ENCODE peak calls at places on chromosomes 11 and 22, in six cellular contexts. W is right lobe of liver, Y is A549, O is transverse colon, Z is ovary, E is IMR-90. D is an unnamed sample.

GRCh38 chr11:118820412-118821357 is 29.7 kb upstream of the DDX6 start:
- DNase-seq in E (no peak), Y (no peak), Z (no peak), W (peak), O (peak), D (no peak)

GRCh38 chr22:47944941-47945340 is 1182.5 kb downstream of the TBC1D22A start:
- DNase-seq in O (no peak), E (no peak), W (no peak), Y (no peak), Z (no peak), D (no peak)

GRCh38 chr11:126514061-126514713 is 158.7 kb downstream of the ST3GAL4 start:
- DNase-seq in Z (no peak), W (no peak), Y (no peak), O (no peak), E (no peak), D (no peak)

GRCh38 chr22:23693979-23694680 is 3.3 kb downstream of the RGL4 start:
- DNase-seq in Z (no peak), E (no peak), W (no peak), Y (no peak), O (no peak), D (no peak)

GRCh38 chr22:32649515-32650200 is 151.8 kb upstream of the TIMP3 start:
- DNase-seq in Y (no peak), O (peak), Z (no peak), W (no peak), E (peak), D (peak)

GRCh38 chr11:44096360-44097188 is 1.1 kb downstream of the EXT2 start:
- DNase-seq in Y (peak), E (peak), O (no peak), W (no peak), Z (no peak), D (no peak)

GRCh38 chr11:113553905-113554304 is 78.7 kb upstream of the DRD2 start:
- DNase-seq in Y (no peak), E (no peak), Z (no peak), O (no peak), W (no peak), D (peak)

GRCh38 chr11:116725434-116726221 is 47.2 kb downstream of the BUD13 start:
- DNase-seq in Y (no peak), O (no peak), W (peak), Z (no peak), E (peak), D (no peak)

GRCh38 chr22:44448271-44448780 is 49.7 kb downstream of the RTL6 start:
- DNase-seq in W (no peak), E (peak), O (peak), Z (peak), Y (peak), D (no peak)

GRCh38 chr22:49996532-49997220 is 15.9 kb downstream of the IL17REL start:
- DNase-seq in Z (peak), W (no peak), O (peak), Y (no peak), E (no peak), D (no peak)

GRCh38 chr11:62295504-62295903 is 3.4 kb downstream of the SCGB1D4 start:
- DNase-seq in Y (no peak), O (no peak), Z (no peak), W (no peak), E (peak), D (peak)

GRCh38 chr11:64619811-64620285 is 28.8 kb downstream of the SLC22A12 start:
- DNase-seq in E (peak), W (peak), Y (no peak), O (peak), Z (peak), D (peak)

GRCh38 chr11:73359930-73360742 is 16.1 kb upstream of the RELT start:
- DNase-seq in W (no peak), Y (peak), Z (no peak), O (no peak), E (peak), D (peak)

GRCh38 chr11:61811831-61812230 is 5.0 kb downstream of the FADS1 start:
- DNase-seq in Y (no peak), W (no peak), Z (no peak), O (no peak), E (no peak), D (no peak)

GRCh38 chr11:122663764-122664163 is 8.2 kb downstream of the UBASH3B start:
- DNase-seq in W (no peak), O (no peak), Y (no peak), Z (no peak), E (no peak), D (peak)

GRCh38 chr11:13238879-13239514 is 38.6 kb upstream of the BMAL1 start:
- DNase-seq in Y (peak), O (peak), W (peak), E (peak), Z (no peak), D (peak)

GRCh38 chr11:75667268-75667830 is 1.5 kb downstream of the MAP6 start:
- DNase-seq in W (peak), Y (peak), Z (peak), O (peak), E (no peak), D (peak)

GRCh38 chr11:75541301-75541929 is 15.7 kb upstream of the GDPD5 start:
- DNase-seq in W (no peak), E (no peak), O (no peak), Z (no peak), Y (no peak), D (no peak)

GRCh38 chr11:280762-281485 is 2.7 kb downstream of the NLRP6 start:
- DNase-seq in E (no peak), O (no peak), Z (no peak), Y (no peak), W (peak), D (no peak)

GRCh38 chr11:118068206-118068944 is 8.5 kb upstream of the TMPRSS4 start:
- DNase-seq in O (no peak), Z (no peak), E (no peak), W (no peak), Y (no peak), D (peak)

GRCh38 chr11:64322925-64323260 is 5.0 kb downstream of the PRDX5 start:
- DNase-seq in O (no peak), E (no peak), W (no peak), Y (no peak), Z (no peak), D (no peak)

GRCh38 chr22:31561970-31562369 is 65.6 kb downstream of the SFI1 start:
- DNase-seq in Y (no peak), W (no peak), O (no peak), Z (no peak), E (no peak), D (no peak)

GRCh38 chr22:43566021-43566420 is 154.2 kb downstream of the MPPED1 start:
- DNase-seq in O (no peak), Z (no peak), W (peak), Y (no peak), E (no peak), D (no peak)

GRCh38 chr11:77208535-77208934 is 80.5 kb downstream of the MYO7A start:
- DNase-seq in W (no peak), E (no peak), Y (no peak), Z (no peak), O (no peak), D (no peak)

GRCh38 chr11:69337211-69337721 is 43.3 kb downstream of the MYEOV start:
- DNase-seq in W (no peak), Z (no peak), E (peak), Y (no peak), O (peak), D (no peak)

GRCh38 chr11:88175004-88175706 is at the start of gene RAB38:
- DNase-seq in Y (no peak), Z (peak), W (peak), O (peak), E (peak), D (peak)

GRCh38 chr11:35978173-35978572 is 34.3 kb downstream of the LDLRAD3 start:
- DNase-seq in Z (no peak), W (no peak), E (no peak), Y (no peak), O (no peak), D (no peak)

GRCh38 chr11:133956650-133957633 is at the start of gene IGSF9B:
- DNase-seq in O (peak), Y (peak), E (peak), W (peak), Z (peak), D (peak)

GRCh38 chr11:56783448-56784041 is 35.0 kb upstream of the OR9G4 start:
- DNase-seq in O (no peak), Z (no peak), W (no peak), Y (peak), E (peak), D (peak)

GRCh38 chr22:43533131-43533530 is 121.3 kb downstream of the MPPED1 start:
- DNase-seq in Y (no peak), O (no peak), E (no peak), Z (no peak), W (no peak), D (no peak)

GRCh38 chr11:122765487-122766131 is 72.7 kb upstream of the CRTAM start:
- DNase-seq in Z (no peak), O (no peak), E (no peak), Y (no peak), W (no peak), D (no peak)

GRCh38 chr11:64178203-64178602 is 7.8 kb upstream of the STIP1 start:
- DNase-seq in E (no peak), Z (no peak), Y (no peak), W (no peak), O (no peak), D (no peak)

GRCh38 chr11:130478204-130478701 is 29.8 kb downstream of the ADAMTS15 start:
- DNase-seq in W (peak), E (peak), O (peak), Z (peak), Y (peak), D (no peak)

GRCh38 chr11:84136926-84137325 is 850.8 kb upstream of the CCDC90B start:
- DNase-seq in O (no peak), E (no peak), Z (no peak), Y (no peak), W (no peak), D (no peak)

GRCh38 chr11:59174664-59175033 is 2.7 kb downstream of the DTX4 start:
- DNase-seq in W (no peak), Y (no peak), O (peak), Z (peak), E (peak), D (no peak)

GRCh38 chr22:31490496-31490925 is 869 bp upstream of the EIF4ENIF1 start:
- DNase-seq in W (peak), Y (peak), O (peak), E (peak), Z (no peak), D (peak)

GRCh38 chr11:100010393-100010792 is 676.7 kb upstream of the ARHGAP42 start:
- DNase-seq in Y (no peak), W (no peak), O (no peak), Z (no peak), E (no peak), D (peak)

GRCh38 chr11:2072551-2073261 is 66.5 kb downstream of the IGF2 start:
- DNase-seq in O (no peak), Y (no peak), E (peak), Z (no peak), W (no peak), D (peak)

GRCh38 chr11:79353706-79354105 is 87.1 kb downstream of the TENM4 start:
- DNase-seq in Y (no peak), Z (no peak), W (no peak), O (no peak), E (peak), D (no peak)

DNA sequence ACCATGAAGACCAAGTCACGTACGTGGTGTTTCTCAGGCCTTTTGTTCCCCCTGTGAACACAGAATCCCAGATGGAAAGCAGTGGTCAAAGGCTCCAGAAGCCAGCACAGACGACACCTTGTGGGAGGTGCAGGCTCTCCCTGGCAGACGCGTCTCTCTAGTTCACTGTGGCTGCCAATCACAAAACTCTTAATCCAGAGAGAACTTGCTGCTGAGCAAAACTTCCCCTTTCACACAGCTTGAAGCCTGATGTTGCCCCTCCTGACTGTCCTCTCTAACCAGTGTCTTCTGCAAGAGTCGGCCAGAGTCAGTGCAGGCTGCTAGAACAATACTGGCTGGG is 67.1 kb downstream of the PIWIL3 start:
- DNase-seq in O (peak), Z (no peak), E (no peak), Y (no peak), W (no peak), D (peak)
- TF ChIP-seq CTCF in O (no peak), Z (no peak), E (no peak), Y (no peak), W (no peak), D (no peak)

DNA sequence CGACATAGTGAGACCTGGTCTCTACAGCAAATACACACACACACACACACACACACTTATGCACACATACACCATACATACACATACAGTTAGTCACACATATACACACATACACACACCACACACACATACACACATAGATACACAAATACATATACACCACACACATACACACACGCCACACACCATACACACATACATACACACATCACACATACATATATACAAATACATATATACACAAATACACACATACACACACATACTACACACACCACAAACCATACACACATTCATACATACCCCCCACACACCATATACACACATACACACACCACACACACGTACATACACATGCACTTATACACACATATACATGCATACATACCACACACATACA is 57.7 kb downstream of the MICAL2 start:
- DNase-seq in W (no peak), Z (no peak), Y (no peak), E (no peak), O (no peak), D (no peak)
- H3K4me3 ChIP-seq in W (no peak), Z (no peak), Y (no peak), E (no peak), O (no peak), D (no peak)

GRCh38 chr22:37244922-37245722 is 1.1 kb upstream of the RAC2 start:
- DNase-seq in E (no peak), W (peak), O (peak), Y (no peak), Z (no peak), D (peak)

GRCh38 chr22:37243402-37244113 is 511 bp downstream of the RAC2 start:
- DNase-seq in Y (no peak), O (no peak), E (no peak), Z (no peak), W (peak), D (peak)

GRCh38 chr22:37245740-37246139 is 1.7 kb upstream of the RAC2 start:
- DNase-seq in E (peak), Z (no peak), O (no peak), W (no peak), Y (no peak), D (no peak)

GRCh38 chr22:37242395-37242918 is 1.6 kb downstream of the RAC2 start:
- DNase-seq in Z (no peak), O (peak), Y (no peak), W (peak), E (peak), D (peak)

GRCh38 chr22:37244114-37244921 is at the start of gene RAC2:
- DNase-seq in E (peak), Z (no peak), W (peak), Y (no peak), O (peak), D (peak)
- TF ChIP-seq POLR2A in E (no peak), Z (no peak), W (peak), Y (no peak), O (peak), D (peak)

DNA sequence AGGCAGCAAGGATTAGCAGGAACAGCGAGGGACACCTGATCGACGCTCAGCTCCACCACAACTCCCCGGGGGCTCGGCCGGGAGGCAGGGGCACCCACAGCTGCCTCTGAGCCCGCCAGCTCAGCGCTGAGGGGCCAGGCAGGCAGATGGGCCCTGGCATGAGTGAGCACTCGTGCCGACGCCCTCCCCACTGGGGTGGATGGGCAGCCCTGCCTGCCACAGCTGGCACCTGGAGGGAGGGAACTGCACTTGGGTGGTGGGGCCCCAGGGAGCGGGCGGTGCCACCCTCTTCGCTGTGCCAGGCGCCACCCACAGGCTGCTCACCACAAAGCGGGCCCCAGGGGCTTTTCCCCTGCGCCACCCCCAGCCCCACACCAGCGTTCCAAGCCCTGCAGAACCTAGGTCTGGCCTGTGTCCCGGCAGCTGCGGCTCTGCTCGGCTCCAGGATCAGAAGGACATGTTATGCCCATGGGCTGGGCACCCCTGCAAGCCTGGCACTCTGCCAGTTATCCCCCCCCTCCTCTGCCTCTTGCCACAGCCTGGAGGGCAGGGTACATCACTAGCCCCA is 28.8 kb downstream of the WNT7B start:
- DNase-seq in E (no peak), Z (no peak), Y (no peak), O (no peak), W (no peak), D (peak)
- TF ChIP-seq CTCF in E (no peak), Z (no peak), Y (no peak), O (no peak), W (no peak), D (no peak)

GRCh38 chr11:68331338-68331947 is 19.1 kb downstream of the LRP5 start:
- DNase-seq in E (no peak), W (peak), O (peak), Y (no peak), Z (no peak), D (no peak)
- H3K4me3 ChIP-seq in E (no peak), W (no peak), O (no peak), Y (no peak), Z (no peak), D (no peak)

GRCh38 chr11:67397986-67398660 is 3.5 kb downstream of the PPP1CA start:
- DNase-seq in Z (no peak), W (no peak), Y (no peak), O (no peak), E (no peak), D (no peak)
- TF ChIP-seq POLR2A in Z (no peak), W (no peak), Y (no peak), O (no peak), E (no peak), D (no peak)

DNA sequence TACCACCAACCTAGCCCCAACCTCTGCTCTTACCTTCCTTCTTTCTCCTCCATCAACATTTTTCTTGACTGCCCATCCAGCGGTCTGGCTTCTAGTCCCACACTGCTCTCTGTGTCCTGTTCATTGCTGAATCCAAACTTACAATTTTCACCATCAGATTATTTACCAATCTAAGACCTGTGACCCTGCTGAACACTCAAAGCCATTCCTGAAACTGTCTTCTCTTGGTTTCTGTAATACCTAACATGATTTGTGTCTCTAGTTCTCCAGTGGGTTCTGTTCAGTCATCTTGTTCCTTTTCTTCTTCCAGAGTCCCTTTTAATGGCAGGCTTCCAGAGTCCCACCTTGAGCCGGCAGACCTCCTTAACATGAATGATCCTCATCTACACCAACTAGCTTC is 24.1 kb downstream of the RRAS2 start:
- DNase-seq in E (no peak), W (no peak), O (no peak), Y (no peak), Z (no peak), D (no peak)
- TF ChIP-seq CTCF in E (no peak), W (no peak), O (no peak), Y (no peak), Z (no peak), D (no peak)

GRCh38 chr22:22123960-22124278 is 120.7 kb upstream of the VPREB1 start:
- DNase-seq in O (no peak), Z (no peak), Y (no peak), W (no peak), E (no peak), D (no peak)

GRCh38 chr22:22127100-22127499 is 117.5 kb upstream of the VPREB1 start:
- DNase-seq in Y (no peak), Z (no peak), E (no peak), W (no peak), O (no peak), D (no peak)

GRCh38 chr22:22125028-22125578 is 119.5 kb upstream of the VPREB1 start:
- DNase-seq in W (no peak), E (no peak), O (no peak), Z (no peak), Y (no peak), D (no peak)

GRCh38 chr22:22124374-22124773 is 120.2 kb upstream of the VPREB1 start:
- DNase-seq in O (no peak), Y (no peak), W (no peak), Z (no peak), E (no peak), D (no peak)

GRCh38 chr22:22125579-22126468 is 118.8 kb upstream of the VPREB1 start:
- DNase-seq in Z (no peak), E (no peak), Y (no peak), O (no peak), W (no peak), D (no peak)
- H3K4me3 ChIP-seq in Z (no peak), E (no peak), Y (no peak), O (no peak), W (no peak), D (no peak)